ENCODE peak calls at places on chromosomes 13 and 19, in six cellular contexts. One of them, this sample, is unnamed.

GRCh38 chr13:41053384-41053826 is 7.9 kb upstream of the WBP4 start:
- DNase-seq in pons: no peak
- DNase-seq in heart left ventricle: peak
- DNase-seq in dorsolateral prefrontal cortex: no peak
- DNase-seq in stimulated activated CD4-positive, alpha-beta T cell treated with anti-CD3 and anti-CD28 coated beads, Interleukin-4, amount 100 ng/mL, for 48 hours: no peak
- DNase-seq in fibroblast of lung: peak
- DNase-seq in this sample: peak

GRCh38 chr19:16449330-16449961 is 22.3 kb downstream of the EPS15L1 start:
- DNase-seq in heart left ventricle: no peak
- DNase-seq in stimulated activated CD4-positive, alpha-beta T cell treated with anti-CD3 and anti-CD28 coated beads, Interleukin-4, amount 100 ng/mL, for 48 hours: no peak
- DNase-seq in dorsolateral prefrontal cortex: no peak
- DNase-seq in fibroblast of lung: peak
- DNase-seq in pons: no peak
- DNase-seq in this sample: no peak

GRCh38 chr13:106159295-106160195 is 375.9 kb downstream of the EFNB2 start:
- DNase-seq in pons: no peak
- DNase-seq in dorsolateral prefrontal cortex: no peak
- DNase-seq in fibroblast of lung: no peak
- DNase-seq in heart left ventricle: no peak
- DNase-seq in stimulated activated CD4-positive, alpha-beta T cell treated with anti-CD3 and anti-CD28 coated beads, Interleukin-4, amount 100 ng/mL, for 48 hours: no peak
- DNase-seq in this sample: no peak

GRCh38 chr13:79541426-79542049 is 60.6 kb downstream of the NDFIP2 start:
- DNase-seq in stimulated activated CD4-positive, alpha-beta T cell treated with anti-CD3 and anti-CD28 coated beads, Interleukin-4, amount 100 ng/mL, for 48 hours: no peak
- DNase-seq in heart left ventricle: no peak
- DNase-seq in pons: peak
- DNase-seq in dorsolateral prefrontal cortex: no peak
- DNase-seq in fibroblast of lung: peak
- DNase-seq in this sample: peak

GRCh38 chr19:50209131-50209530 is 5.7 kb downstream of the MYH14 start:
- DNase-seq in dorsolateral prefrontal cortex: no peak
- DNase-seq in stimulated activated CD4-positive, alpha-beta T cell treated with anti-CD3 and anti-CD28 coated beads, Interleukin-4, amount 100 ng/mL, for 48 hours: no peak
- DNase-seq in heart left ventricle: no peak
- DNase-seq in pons: no peak
- DNase-seq in fibroblast of lung: no peak
- DNase-seq in this sample: no peak

GRCh38 chr13:51844862-51845573 is at the start of gene TMEM272:
- DNase-seq in dorsolateral prefrontal cortex: peak
- DNase-seq in fibroblast of lung: peak
- DNase-seq in heart left ventricle: peak
- DNase-seq in stimulated activated CD4-positive, alpha-beta T cell treated with anti-CD3 and anti-CD28 coated beads, Interleukin-4, amount 100 ng/mL, for 48 hours: peak
- DNase-seq in pons: peak
- DNase-seq in this sample: peak

GRCh38 chr13:41458939-41459753 is 1.8 kb downstream of the RGCC start:
- DNase-seq in dorsolateral prefrontal cortex: no peak
- DNase-seq in heart left ventricle: peak
- DNase-seq in stimulated activated CD4-positive, alpha-beta T cell treated with anti-CD3 and anti-CD28 coated beads, Interleukin-4, amount 100 ng/mL, for 48 hours: peak
- DNase-seq in fibroblast of lung: peak
- DNase-seq in pons: peak
- DNase-seq in this sample: peak

GRCh38 chr13:27043013-27043412 is 128.6 kb downstream of the USP12 start:
- DNase-seq in heart left ventricle: no peak
- DNase-seq in stimulated activated CD4-positive, alpha-beta T cell treated with anti-CD3 and anti-CD28 coated beads, Interleukin-4, amount 100 ng/mL, for 48 hours: no peak
- DNase-seq in fibroblast of lung: peak
- DNase-seq in dorsolateral prefrontal cortex: peak
- DNase-seq in pons: peak
- DNase-seq in this sample: peak

GRCh38 chr13:38590796-38591507 is 95.9 kb upstream of the FREM2 start:
- DNase-seq in pons: no peak
- DNase-seq in dorsolateral prefrontal cortex: no peak
- DNase-seq in fibroblast of lung: no peak
- DNase-seq in heart left ventricle: no peak
- DNase-seq in stimulated activated CD4-positive, alpha-beta T cell treated with anti-CD3 and anti-CD28 coated beads, Interleukin-4, amount 100 ng/mL, for 48 hours: no peak
- DNase-seq in this sample: no peak

GRCh38 chr13:104616990-104617389 is 1550.8 kb upstream of the SLC10A2 start:
- DNase-seq in heart left ventricle: no peak
- DNase-seq in fibroblast of lung: no peak
- DNase-seq in dorsolateral prefrontal cortex: no peak
- DNase-seq in stimulated activated CD4-positive, alpha-beta T cell treated with anti-CD3 and anti-CD28 coated beads, Interleukin-4, amount 100 ng/mL, for 48 hours: no peak
- DNase-seq in pons: no peak
- DNase-seq in this sample: no peak

GRCh38 chr13:30061217-30061616 is 210.8 kb upstream of the UBL3 start:
- DNase-seq in stimulated activated CD4-positive, alpha-beta T cell treated with anti-CD3 and anti-CD28 coated beads, Interleukin-4, amount 100 ng/mL, for 48 hours: no peak
- DNase-seq in heart left ventricle: no peak
- DNase-seq in fibroblast of lung: no peak
- DNase-seq in dorsolateral prefrontal cortex: no peak
- DNase-seq in pons: no peak
- DNase-seq in this sample: no peak

GRCh38 chr19:49374665-49375434 is 11.2 kb downstream of the DKKL1 start:
- DNase-seq in dorsolateral prefrontal cortex: no peak
- DNase-seq in heart left ventricle: no peak
- DNase-seq in pons: no peak
- DNase-seq in fibroblast of lung: no peak
- DNase-seq in stimulated activated CD4-positive, alpha-beta T cell treated with anti-CD3 and anti-CD28 coated beads, Interleukin-4, amount 100 ng/mL, for 48 hours: no peak
- DNase-seq in this sample: no peak

GRCh38 chr19:53908106-53908932 is 759 bp upstream of the CACNG7 start:
- DNase-seq in heart left ventricle: peak
- DNase-seq in fibroblast of lung: peak
- DNase-seq in stimulated activated CD4-positive, alpha-beta T cell treated with anti-CD3 and anti-CD28 coated beads, Interleukin-4, amount 100 ng/mL, for 48 hours: peak
- DNase-seq in pons: peak
- DNase-seq in dorsolateral prefrontal cortex: peak
- DNase-seq in this sample: peak

GRCh38 chr19:12884926-12885748 is 1.9 kb downstream of the KLF1 start:
- DNase-seq in heart left ventricle: peak
- DNase-seq in pons: peak
- DNase-seq in fibroblast of lung: peak
- DNase-seq in dorsolateral prefrontal cortex: peak
- DNase-seq in stimulated activated CD4-positive, alpha-beta T cell treated with anti-CD3 and anti-CD28 coated beads, Interleukin-4, amount 100 ng/mL, for 48 hours: peak
- DNase-seq in this sample: no peak

GRCh38 chr19:29516821-29517395 is 8.9 kb upstream of the VSTM2B start:
- DNase-seq in stimulated activated CD4-positive, alpha-beta T cell treated with anti-CD3 and anti-CD28 coated beads, Interleukin-4, amount 100 ng/mL, for 48 hours: no peak
- DNase-seq in dorsolateral prefrontal cortex: no peak
- DNase-seq in fibroblast of lung: no peak
- DNase-seq in heart left ventricle: no peak
- DNase-seq in pons: no peak
- DNase-seq in this sample: no peak

GRCh38 chr19:46426035-46426505 is 2.7 kb downstream of the PNMA8C start:
- DNase-seq in pons: peak
- DNase-seq in fibroblast of lung: peak
- DNase-seq in heart left ventricle: no peak
- DNase-seq in stimulated activated CD4-positive, alpha-beta T cell treated with anti-CD3 and anti-CD28 coated beads, Interleukin-4, amount 100 ng/mL, for 48 hours: no peak
- DNase-seq in dorsolateral prefrontal cortex: no peak
- DNase-seq in this sample: no peak

GRCh38 chr19:13541554-13541953 is 35.3 kb upstream of the CACNA1A start:
- DNase-seq in fibroblast of lung: no peak
- DNase-seq in stimulated activated CD4-positive, alpha-beta T cell treated with anti-CD3 and anti-CD28 coated beads, Interleukin-4, amount 100 ng/mL, for 48 hours: no peak
- DNase-seq in pons: no peak
- DNase-seq in dorsolateral prefrontal cortex: no peak
- DNase-seq in heart left ventricle: no peak
- DNase-seq in this sample: no peak

GRCh38 chr13:32330438-32330837 is 15.1 kb downstream of the BRCA2 start:
- DNase-seq in fibroblast of lung: peak
- DNase-seq in pons: no peak
- DNase-seq in dorsolateral prefrontal cortex: no peak
- DNase-seq in stimulated activated CD4-positive, alpha-beta T cell treated with anti-CD3 and anti-CD28 coated beads, Interleukin-4, amount 100 ng/mL, for 48 hours: no peak
- DNase-seq in heart left ventricle: no peak
- DNase-seq in this sample: peak

GRCh38 chr19:18109731-18110671 is 12.4 kb downstream of the MAST3 start:
- DNase-seq in dorsolateral prefrontal cortex: no peak
- DNase-seq in pons: no peak
- DNase-seq in fibroblast of lung: no peak
- DNase-seq in stimulated activated CD4-positive, alpha-beta T cell treated with anti-CD3 and anti-CD28 coated beads, Interleukin-4, amount 100 ng/mL, for 48 hours: peak
- DNase-seq in heart left ventricle: peak
- DNase-seq in this sample: peak

GRCh38 chr19:12052571-12053169 is at the start of gene ZNF878:
- DNase-seq in pons: peak
- DNase-seq in dorsolateral prefrontal cortex: peak
- DNase-seq in fibroblast of lung: peak
- DNase-seq in heart left ventricle: peak
- DNase-seq in stimulated activated CD4-positive, alpha-beta T cell treated with anti-CD3 and anti-CD28 coated beads, Interleukin-4, amount 100 ng/mL, for 48 hours: peak
- DNase-seq in this sample: peak